ENCODE peak calls at places on chromosomes 6 and 20, in five cellular contexts. U is left ventricle myocardium inferior, G is heart right ventricle, N is mesothelial cell of epicardium, V is neural progenitor cell. H is an unnamed sample.

GRCh38 chr6:32845381-32845884 is 1.6 kb upstream of the PSMB8 start:
- DNase-seq in V (no peak), N (no peak), G (no peak), U (no peak), H (no peak)

GRCh38 chr6:13807691-13808090 is 6.7 kb downstream of the MCUR1 start:
- DNase-seq in V (no peak), N (no peak), G (no peak), U (no peak), H (peak)

GRCh38 chr20:31788578-31788977 is 30.6 kb upstream of the MYLK2 start:
- DNase-seq in N (no peak), G (no peak), U (no peak), V (no peak), H (peak)

GRCh38 chr20:9409981-9410380 is 104.4 kb upstream of the LAMP5 start:
- DNase-seq in U (no peak), G (no peak), N (no peak), V (no peak), H (peak)

GRCh38 chr20:50513169-50514034 is 3.2 kb downstream of the PTPN1 start:
- DNase-seq in V (no peak), U (no peak), N (no peak), G (no peak), H (peak)

GRCh38 chr6:40634429-40634828 is 47.3 kb upstream of the LRFN2 start:
- DNase-seq in N (no peak), G (no peak), V (no peak), U (no peak), H (no peak)

GRCh38 chr6:139313784-139314545 is 22.2 kb upstream of the TXLNB start:
- DNase-seq in U (no peak), V (peak), G (no peak), N (no peak), H (no peak)

GRCh38 chr6:50128420-50129005 is 78.8 kb upstream of the DEFB112 start:
- DNase-seq in N (no peak), V (peak), G (no peak), U (no peak), H (peak)

GRCh38 chr6:13011612-13012146 is 295.1 kb downstream of the PHACTR1 start:
- DNase-seq in G (no peak), N (no peak), U (no peak), V (peak), H (no peak)

GRCh38 chr6:54491431-54491830 is 183.2 kb downstream of the TINAG start:
- DNase-seq in N (no peak), U (no peak), G (no peak), V (no peak), H (peak)

GRCh38 chr6:108175592-108176279 is 9.9 kb downstream of the NR2E1 start:
- DNase-seq in G (no peak), N (no peak), U (no peak), V (peak), H (no peak)

DNA sequence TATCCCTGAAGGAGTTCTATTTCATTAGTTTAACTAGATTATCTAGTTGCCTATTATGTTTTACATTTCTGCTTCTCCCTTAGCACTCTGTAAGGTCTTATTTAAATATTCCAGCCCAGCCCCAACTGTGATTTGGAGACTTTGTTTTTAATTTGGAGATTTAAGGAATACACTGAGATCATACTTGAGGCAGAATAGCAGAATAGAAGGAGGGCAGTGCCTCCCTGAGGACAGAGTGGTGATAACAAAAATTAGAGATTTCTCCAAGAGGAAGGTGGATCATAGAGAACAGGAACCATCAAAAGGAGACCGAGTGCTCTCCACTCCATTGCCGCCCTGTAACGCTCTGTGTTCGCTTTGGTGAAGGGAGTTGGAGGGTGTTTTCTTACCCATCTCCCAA is 14.8 kb upstream of the CD164 start:
- DNase-seq in U (no peak), V (no peak), G (no peak), N (no peak), H (peak)
- TF ChIP-seq CTCF in U (peak), V (peak), G (peak), N (no peak), H (peak)

GRCh38 chr6:127190552-127190951 is 72.1 kb downstream of the RSPO3 start:
- DNase-seq in V (peak), N (no peak), U (no peak), G (no peak), H (peak)
- TF ChIP-seq CTCF in V (peak), N (no peak), U (peak), G (peak), H (peak)

GRCh38 chr6:151675746-151676459 is 131.6 kb upstream of the ESR1 start:
- DNase-seq in U (no peak), N (no peak), G (no peak), V (peak), H (peak)
- TF ChIP-seq CTCF in U (peak), N (peak), G (peak), V (peak), H (peak)

GRCh38 chr6:30820196-30820595 is 64.1 kb upstream of the DDR1 start:
- DNase-seq in G (peak), U (peak), N (no peak), V (no peak), H (peak)
- TF ChIP-seq CTCF in G (peak), U (no peak), N (no peak), V (no peak), H (no peak)